ENCODE peak calls at places on chromosome 20, in seven cellular contexts. One of them, this sample, is unnamed.

GRCh38 chr20:54346269-54346668 is 129.1 kb upstream of the DOK5 start:
- DNase-seq in IMR-90: no peak
- DNase-seq in AG10803: no peak
- DNase-seq in pancreas: no peak
- DNase-seq in AG09309: no peak
- DNase-seq in stomach: no peak
- DNase-seq in heart right ventricle: no peak
- DNase-seq in this sample: no peak

GRCh38 chr20:63241272-63241671 is 5.6 kb downstream of the BIRC7 start:
- DNase-seq in IMR-90: no peak
- DNase-seq in heart right ventricle: no peak
- DNase-seq in pancreas: no peak
- DNase-seq in AG10803: no peak
- DNase-seq in AG09309: no peak
- DNase-seq in stomach: no peak
- DNase-seq in this sample: no peak

GRCh38 chr20:10609276-10609675 is 64.5 kb downstream of the JAG1 start:
- DNase-seq in stomach: no peak
- DNase-seq in heart right ventricle: peak; percentile 71
- DNase-seq in pancreas: no peak
- DNase-seq in AG10803: peak; percentile 92
- DNase-seq in IMR-90: peak; percentile 86
- DNase-seq in AG09309: peak; percentile 71
- DNase-seq in this sample: no peak

GRCh38 chr20:35363190-35363589 is 48.6 kb downstream of the UQCC1 start:
- DNase-seq in stomach: no peak
- DNase-seq in AG09309: no peak
- DNase-seq in IMR-90: peak; percentile 67
- DNase-seq in pancreas: no peak
- DNase-seq in AG10803: no peak
- DNase-seq in heart right ventricle: no peak
- DNase-seq in this sample: no peak

GRCh38 chr20:19734811-19735210 is 23.2 kb upstream of the RIN2 start:
- DNase-seq in stomach: no peak
- DNase-seq in heart right ventricle: no peak
- DNase-seq in pancreas: no peak
- DNase-seq in AG09309: no peak
- DNase-seq in IMR-90: no peak
- DNase-seq in AG10803: no peak
- DNase-seq in this sample: no peak

GRCh38 chr20:38755324-38755910 is 7.2 kb downstream of the ACTR5 start:
- DNase-seq in IMR-90: no peak
- DNase-seq in pancreas: no peak
- DNase-seq in stomach: no peak
- DNase-seq in AG09309: no peak
- DNase-seq in AG10803: no peak
- DNase-seq in heart right ventricle: no peak
- DNase-seq in this sample: no peak

GRCh38 chr20:5793916-5794315 is 43.7 kb downstream of the SHLD1 start:
- DNase-seq in AG09309: no peak
- DNase-seq in heart right ventricle: no peak
- DNase-seq in pancreas: no peak
- DNase-seq in AG10803: no peak
- DNase-seq in IMR-90: no peak
- DNase-seq in stomach: no peak
- DNase-seq in this sample: no peak

GRCh38 chr20:47502271-47502730 is 614 bp downstream of the NCOA3 start:
- DNase-seq in pancreas: no peak
- DNase-seq in IMR-90: peak; percentile 8
- DNase-seq in AG09309: no peak
- DNase-seq in stomach: no peak
- DNase-seq in AG10803: peak; percentile 8
- DNase-seq in heart right ventricle: peak; percentile 19
- DNase-seq in this sample: no peak

GRCh38 chr20:63659370-63659769 is 1.3 kb downstream of the RTEL1 start:
- DNase-seq in stomach: no peak
- DNase-seq in AG10803: no peak
- DNase-seq in IMR-90: no peak
- DNase-seq in heart right ventricle: no peak
- DNase-seq in AG09309: no peak
- DNase-seq in pancreas: peak; percentile 50
- DNase-seq in this sample: no peak

GRCh38 chr20:433300-433975 is 25.3 kb downstream of the RBCK1 start:
- DNase-seq in IMR-90: no peak
- DNase-seq in AG09309: no peak
- DNase-seq in pancreas: no peak
- DNase-seq in AG10803: no peak
- DNase-seq in heart right ventricle: no peak
- DNase-seq in stomach: no peak
- DNase-seq in this sample: no peak

GRCh38 chr20:47669489-47669888 is 115.8 kb downstream of the SULF2 start:
- DNase-seq in heart right ventricle: no peak
- DNase-seq in IMR-90: no peak
- DNase-seq in stomach: no peak
- DNase-seq in AG09309: no peak
- DNase-seq in AG10803: no peak
- DNase-seq in pancreas: no peak
- DNase-seq in this sample: no peak

GRCh38 chr20:11329271-11329670 is 588.4 kb upstream of the BTBD3 start:
- DNase-seq in pancreas: no peak
- DNase-seq in IMR-90: peak; percentile 12
- DNase-seq in AG10803: no peak
- DNase-seq in heart right ventricle: no peak
- DNase-seq in stomach: no peak
- DNase-seq in AG09309: no peak
- DNase-seq in this sample: no peak

GRCh38 chr20:13922241-13922640 is 68.2 kb downstream of the SEL1L2 start:
- DNase-seq in pancreas: no peak
- DNase-seq in IMR-90: no peak
- DNase-seq in heart right ventricle: no peak
- DNase-seq in AG09309: no peak
- DNase-seq in stomach: no peak
- DNase-seq in AG10803: peak; percentile 45
- DNase-seq in this sample: no peak

GRCh38 chr20:37296371-37296770 is 6.9 kb downstream of the MANBAL start:
- DNase-seq in IMR-90: no peak
- DNase-seq in AG10803: no peak
- DNase-seq in stomach: no peak
- DNase-seq in heart right ventricle: no peak
- DNase-seq in AG09309: no peak
- DNase-seq in pancreas: no peak
- DNase-seq in this sample: no peak

GRCh38 chr20:44394520-44395182 is 39.2 kb downstream of the HNF4A start:
- DNase-seq in IMR-90: no peak
- DNase-seq in AG09309: no peak
- DNase-seq in pancreas: no peak
- DNase-seq in heart right ventricle: no peak
- DNase-seq in AG10803: no peak
- DNase-seq in stomach: no peak
- DNase-seq in this sample: no peak

GRCh38 chr20:5309971-5310370 is 6.8 kb downstream of the PROKR2 start:
- DNase-seq in stomach: no peak
- DNase-seq in AG09309: no peak
- DNase-seq in pancreas: no peak
- DNase-seq in IMR-90: peak; percentile 10
- DNase-seq in heart right ventricle: no peak
- DNase-seq in AG10803: no peak
- DNase-seq in this sample: no peak

GRCh38 chr20:1327241-1327653 is 1.7 kb downstream of the SDCBP2 start:
- DNase-seq in stomach: no peak
- DNase-seq in pancreas: no peak
- DNase-seq in IMR-90: peak; percentile 79
- DNase-seq in AG10803: peak; percentile 63
- DNase-seq in heart right ventricle: peak; percentile 30
- DNase-seq in AG09309: no peak
- DNase-seq in this sample: no peak

GRCh38 chr20:57659131-57659788 is 39.0 kb upstream of the ZBP1 start:
- DNase-seq in IMR-90: no peak
- DNase-seq in pancreas: peak; percentile 45
- DNase-seq in stomach: peak; percentile 18
- DNase-seq in AG10803: no peak
- DNase-seq in heart right ventricle: peak; percentile 2
- DNase-seq in AG09309: no peak
- DNase-seq in this sample: no peak

GRCh38 chr20:24953204-24953565 is 4.1 kb downstream of the CST7 start:
- DNase-seq in AG10803: no peak
- DNase-seq in heart right ventricle: no peak
- DNase-seq in AG09309: no peak
- DNase-seq in stomach: no peak
- DNase-seq in IMR-90: no peak
- DNase-seq in pancreas: no peak
- DNase-seq in this sample: no peak

GRCh38 chr20:52783769-52784168 is 188.4 kb upstream of the TSHZ2 start:
- DNase-seq in pancreas: no peak
- DNase-seq in AG09309: no peak
- DNase-seq in AG10803: no peak
- DNase-seq in stomach: no peak
- DNase-seq in heart right ventricle: no peak
- DNase-seq in IMR-90: no peak
- DNase-seq in this sample: no peak

GRCh38 chr20:55456316-55456940 is 548.9 kb downstream of the CBLN4 start:
- DNase-seq in pancreas: no peak
- DNase-seq in AG10803: no peak
- DNase-seq in AG09309: no peak
- DNase-seq in stomach: no peak
- DNase-seq in IMR-90: no peak
- DNase-seq in heart right ventricle: no peak
- DNase-seq in this sample: no peak

GRCh38 chr20:12391099-12391498 is 473.4 kb downstream of the BTBD3 start:
- DNase-seq in stomach: no peak
- DNase-seq in heart right ventricle: no peak
- DNase-seq in AG09309: no peak
- DNase-seq in AG10803: no peak
- DNase-seq in pancreas: no peak
- DNase-seq in IMR-90: no peak
- DNase-seq in this sample: no peak

GRCh38 chr20:62929051-62929538 is 2.8 kb upstream of the DIDO1 start:
- DNase-seq in AG09309: no peak
- DNase-seq in stomach: peak; percentile 73
- DNase-seq in heart right ventricle: peak; percentile 58
- DNase-seq in IMR-90: peak; percentile 58
- DNase-seq in pancreas: peak; percentile 89
- DNase-seq in AG10803: peak; percentile 50
- DNase-seq in this sample: no peak

GRCh38 chr20:60214901-60215522 is 256.8 kb downstream of the CDH26 start:
- DNase-seq in heart right ventricle: no peak
- DNase-seq in AG10803: peak; percentile 33
- DNase-seq in IMR-90: no peak
- DNase-seq in pancreas: no peak
- DNase-seq in stomach: no peak
- DNase-seq in AG09309: no peak
- DNase-seq in this sample: no peak

GRCh38 chr20:57547250-57547649 is 13.7 kb upstream of the PCK1 start:
- DNase-seq in pancreas: no peak
- DNase-seq in stomach: no peak
- DNase-seq in AG09309: no peak
- DNase-seq in AG10803: no peak
- DNase-seq in heart right ventricle: no peak
- DNase-seq in IMR-90: peak; percentile 13
- DNase-seq in this sample: no peak

DNA sequence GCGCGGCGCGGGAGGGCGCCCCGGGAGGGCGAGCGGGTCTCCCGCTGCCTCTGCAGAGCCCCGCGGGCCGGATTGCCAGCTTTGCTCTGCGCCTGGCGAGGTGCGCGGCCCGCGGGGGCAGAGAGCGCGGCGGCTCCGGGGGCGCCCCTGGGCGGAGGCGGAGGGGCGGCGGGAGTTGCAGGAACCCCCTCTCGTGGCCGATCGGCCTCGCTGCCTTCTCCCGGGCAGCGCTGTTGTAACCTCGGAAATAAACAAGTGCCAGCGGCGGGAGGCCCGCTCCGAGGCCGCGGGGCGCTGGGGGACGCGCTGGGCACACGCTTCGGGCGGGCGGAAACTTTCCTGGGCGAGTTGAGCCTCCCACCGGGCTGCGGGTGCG is 1.2 kb downstream of the CDH4 start:
- DNase-seq in stomach: no peak
- DNase-seq in heart right ventricle: no peak
- DNase-seq in IMR-90: peak; percentile 45
- DNase-seq in AG10803: peak; percentile 47
- DNase-seq in AG09309: no peak
- DNase-seq in pancreas: no peak
- DNase-seq in this sample: no peak
- TF ChIP-seq CTCF in stomach: no peak
- TF ChIP-seq CTCF in heart right ventricle: peak; percentile 43
- TF ChIP-seq CTCF in IMR-90: peak; percentile 32
- TF ChIP-seq CTCF in AG10803: peak; percentile 32
- TF ChIP-seq CTCF in AG09309: peak; percentile 38
- TF ChIP-seq CTCF in pancreas: no peak
- TF ChIP-seq CTCF in this sample: peak; percentile 47

GRCh38 chr20:16666272-16666671 is 63.6 kb upstream of the SNRPB2 start:
- DNase-seq in heart right ventricle: no peak
- DNase-seq in IMR-90: no peak
- DNase-seq in AG10803: no peak
- DNase-seq in stomach: no peak
- DNase-seq in AG09309: no peak
- DNase-seq in pancreas: no peak
- DNase-seq in this sample: no peak
- TF ChIP-seq CTCF in heart right ventricle: no peak
- TF ChIP-seq CTCF in IMR-90: no peak
- TF ChIP-seq CTCF in AG10803: peak; percentile 4
- TF ChIP-seq CTCF in stomach: no peak
- TF ChIP-seq CTCF in AG09309: no peak
- TF ChIP-seq CTCF in pancreas: no peak
- TF ChIP-seq CTCF in this sample: no peak

DNA sequence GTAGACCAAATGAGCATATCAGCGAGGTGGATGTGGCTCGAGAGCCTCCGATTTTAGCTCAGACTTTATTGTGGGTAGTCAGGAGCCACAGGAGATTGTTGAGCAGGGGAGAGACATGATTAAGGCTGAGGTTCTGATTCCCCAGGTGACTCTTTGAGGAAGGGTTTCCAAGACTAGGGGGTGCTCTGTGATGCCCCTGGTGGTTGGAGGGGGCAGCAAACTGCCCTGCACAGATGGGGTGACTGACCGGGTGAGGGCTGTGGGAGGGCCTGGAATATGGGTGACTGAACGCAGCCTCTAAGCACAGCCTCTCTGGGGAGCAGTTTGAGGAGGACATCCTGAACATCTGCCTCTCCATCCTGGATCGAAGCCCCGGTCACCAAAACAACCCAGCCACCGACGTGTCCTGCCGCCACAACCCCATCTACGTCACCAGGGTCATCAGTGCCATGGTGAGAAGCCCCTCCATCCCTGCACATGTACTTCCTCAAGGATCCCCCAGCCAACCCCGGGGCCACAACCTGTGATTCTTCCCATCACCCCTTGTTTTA is 17.0 kb downstream of the TGM6 start:
- DNase-seq in heart right ventricle: no peak
- DNase-seq in IMR-90: no peak
- DNase-seq in AG10803: no peak
- DNase-seq in pancreas: no peak
- DNase-seq in AG09309: no peak
- DNase-seq in stomach: no peak
- DNase-seq in this sample: no peak
- TF ChIP-seq CTCF in heart right ventricle: no peak
- TF ChIP-seq CTCF in IMR-90: no peak
- TF ChIP-seq CTCF in AG10803: no peak
- TF ChIP-seq CTCF in pancreas: no peak
- TF ChIP-seq CTCF in AG09309: peak; percentile 15
- TF ChIP-seq CTCF in stomach: no peak
- TF ChIP-seq CTCF in this sample: peak; percentile 11

GRCh38 chr20:32357869-32358631 is at the start of gene ASXL1:
- DNase-seq in pancreas: peak; percentile 99
- DNase-seq in IMR-90: peak; percentile 95
- DNase-seq in heart right ventricle: peak; percentile 98
- DNase-seq in AG09309: peak; percentile 74
- DNase-seq in stomach: peak; percentile 97
- DNase-seq in AG10803: peak; percentile 95
- DNase-seq in this sample: peak; percentile 90
- TF ChIP-seq CTCF in pancreas: no peak
- TF ChIP-seq CTCF in IMR-90: no peak
- TF ChIP-seq CTCF in heart right ventricle: peak; percentile 32
- TF ChIP-seq CTCF in AG09309: no peak
- TF ChIP-seq CTCF in stomach: no peak
- TF ChIP-seq CTCF in AG10803: no peak
- TF ChIP-seq CTCF in this sample: no peak